ENCODE peak calls at places on chromosomes 16 and 17, in nine cellular contexts. O, U, S, M, C, I, L, X and H are unnamed samples.

GRCh38 chr17:16298140-16298662 is 55.1 kb downstream of the CENPV start:
- DNase-seq in O (no peak), U (no peak), S (no peak), M (no peak), C (no peak), I (no peak), L (no peak), X (no peak), H (no peak)

GRCh38 chr17:1532836-1533602 is 16.6 kb upstream of the INPP5K start:
- DNase-seq in O (no peak), U (no peak), S (no peak), M (no peak), C (no peak), I (no peak), L (no peak), X (no peak), H (no peak)

GRCh38 chr17:81404557-81405165 is 9.4 kb downstream of the BAHCC1 start:
- DNase-seq in O (no peak), U (no peak), S (no peak), M (no peak), C (no peak), I (no peak), L (no peak), X (no peak), H (no peak)

GRCh38 chr17:34853916-34854315 is 107.3 kb downstream of the CCT6B start:
- DNase-seq in O (no peak), U (no peak), S (no peak), M (no peak), C (no peak), I (no peak), L (no peak), X (no peak), H (no peak)

GRCh38 chr17:29074488-29074887 is 31.5 kb downstream of the PIPOX start:
- DNase-seq in O (no peak), U (no peak), S (no peak), M (no peak), C (no peak), I (no peak), L (no peak), X (no peak), H (no peak)

GRCh38 chr17:83056583-83057396 is 22.6 kb upstream of the METRNL start:
- DNase-seq in O (peak; percentile 18), U (peak; percentile 21), S (no peak), M (no peak), C (no peak), I (no peak), L (no peak), X (peak; percentile 14), H (no peak)

GRCh38 chr17:18151290-18151689 is 32.3 kb upstream of the ALKBH5 start:
- DNase-seq in O (no peak), U (no peak), S (no peak), M (no peak), C (no peak), I (no peak), L (no peak), X (no peak), H (no peak)

GRCh38 chr17:65243838-65244237 is 106.7 kb downstream of the RGS9 start:
- DNase-seq in O (no peak), U (no peak), S (no peak), M (no peak), C (no peak), I (no peak), L (no peak), X (no peak), H (peak; percentile 17)

GRCh38 chr17:79842136-79842655 is 3.0 kb upstream of the CBX4 start:
- DNase-seq in O (no peak), U (no peak), S (no peak), M (no peak), C (no peak), I (no peak), L (no peak), X (peak; percentile 55), H (no peak)

GRCh38 chr17:62187681-62188080 is 122.6 kb upstream of the MED13 start:
- DNase-seq in O (no peak), U (no peak), S (no peak), M (no peak), C (no peak), I (no peak), L (no peak), X (no peak), H (no peak)

GRCh38 chr17:78356163-78356713 is 3.6 kb downstream of the SOCS3 start:
- DNase-seq in O (no peak), U (peak; percentile 54), S (no peak), M (no peak), C (peak; percentile 67), I (no peak), L (no peak), X (no peak), H (no peak)

GRCh38 chr17:45912319-45912718 is 18.0 kb downstream of the MAPT start:
- DNase-seq in O (no peak), U (no peak), S (no peak), M (no peak), C (no peak), I (no peak), L (no peak), X (no peak), H (no peak)

GRCh38 chr17:81491193-81491592 is 21.4 kb downstream of the ACTG1 start:
- DNase-seq in O (no peak), U (no peak), S (no peak), M (no peak), C (no peak), I (no peak), L (no peak), X (no peak), H (no peak)

GRCh38 chr17:29257756-29258155 is 11.1 kb downstream of the CRYBA1 start:
- DNase-seq in O (no peak), U (no peak), S (no peak), M (no peak), C (no peak), I (no peak), L (no peak), X (no peak), H (no peak)

GRCh38 chr17:63446218-63446980 is at the start of gene CYB561:
- DNase-seq in O (peak; percentile 77), U (peak; percentile 90), S (peak; percentile 87), M (no peak), C (peak; percentile 92), I (peak; percentile 58), L (peak; percentile 87), X (peak; percentile 86), H (peak; percentile 50)

GRCh38 chr16:15609286-15609649 is 33.7 kb downstream of the MARF1 start:
- DNase-seq in O (no peak), U (no peak), S (no peak), M (no peak), C (no peak), I (no peak), L (no peak), X (no peak), H (no peak)
- TF ChIP-seq POLR2A in O (no peak), U (no peak), S (no peak), M (no peak), C (no peak), I (no peak), L (no peak), X (no peak), H (no peak)

GRCh38 chr16:85187002-85187401 is 74.7 kb upstream of the CIBAR2 start:
- DNase-seq in O (no peak), U (no peak), S (no peak), M (no peak), C (no peak), I (no peak), L (no peak), X (no peak), H (no peak)

GRCh38 chr16:85187447-85187846 is 75.2 kb upstream of the CIBAR2 start:
- DNase-seq in O (no peak), U (no peak), S (no peak), M (no peak), C (no peak), I (no peak), L (no peak), X (no peak), H (no peak)

GRCh38 chr16:85188822-85189672 is 76.8 kb upstream of the CIBAR2 start:
- DNase-seq in O (no peak), U (no peak), S (no peak), M (no peak), C (no peak), I (no peak), L (peak; percentile 75), X (no peak), H (peak; percentile 76)

GRCh38 chr16:85185701-85186100 is 73.4 kb upstream of the CIBAR2 start:
- DNase-seq in O (no peak), U (no peak), S (no peak), M (no peak), C (no peak), I (no peak), L (no peak), X (no peak), H (no peak)

GRCh38 chr16:85187886-85188285 is 75.6 kb upstream of the CIBAR2 start:
- DNase-seq in O (no peak), U (no peak), S (no peak), M (no peak), C (no peak), I (no peak), L (no peak), X (no peak), H (no peak)
- H3K27ac ChIP-seq in O (no peak overlapping the region), U (no peak overlapping the region), S (no peak overlapping the region), M (no peak overlapping the region), C (no peak overlapping the region), I (no peak overlapping the region), L (no peak overlapping the region), X (no peak overlapping the region), H (no peak overlapping the region)

GRCh38 chr17:38752930-38753506 is 477 bp downstream of the PSMB3 start:
- DNase-seq in O (no peak), U (no peak), S (peak; percentile 26), M (no peak), C (no peak), I (no peak), L (no peak), X (no peak), H (no peak)

GRCh38 chr17:38751803-38752118 is 780 bp upstream of the PSMB3 start:
- DNase-seq in O (peak; percentile 85), U (peak; percentile 84), S (peak; percentile 85), M (no peak), C (peak; percentile 86), I (peak; percentile 73), L (peak; percentile 79), X (peak; percentile 87), H (peak; percentile 90)

GRCh38 chr17:38750312-38751121 is 2.0 kb upstream of the PSMB3 start:
- DNase-seq in O (no peak), U (no peak), S (no peak), M (no peak), C (no peak), I (no peak), L (no peak), X (no peak), H (peak; percentile 33)

GRCh38 chr17:38751144-38751802 is 1.3 kb upstream of the PSMB3 start:
- DNase-seq in O (no peak), U (no peak), S (no peak), M (no peak), C (no peak), I (no peak), L (no peak), X (no peak), H (no peak)

GRCh38 chr17:38752119-38752929 is at the start of gene PSMB3:
- DNase-seq in O (peak; percentile 96), U (peak; percentile 97), S (peak; percentile 97), M (peak; percentile 96), C (peak; percentile 100), I (peak; percentile 96), L (peak; percentile 99), X (peak; percentile 93), H (peak; percentile 99)
- TF ChIP-seq POLR2A in O (peak; percentile 30), U (no peak), S (peak; percentile 70), M (peak; percentile 19), C (peak; percentile 64), I (peak; percentile 28), L (peak; percentile 11), X (peak; percentile 53), H (peak; percentile 3)

GRCh38 chr16:17382949-17383348 is 87.8 kb downstream of the XYLT1 start:
- DNase-seq in O (no peak), U (no peak), S (no peak), M (no peak), C (no peak), I (no peak), L (no peak), X (no peak), H (no peak)
- H3K27ac ChIP-seq in O (no peak overlapping the region), U (peak overlapping the region; percentile 42), S (peak overlapping the region; percentile 61), M (no peak overlapping the region), C (no peak overlapping the region), I (peak overlapping the region; percentile 46), L (peak overlapping the region; percentile 28), X (no peak overlapping the region), H (no peak overlapping the region)